ENCODE peak calls at places on chromosome 19, in five cellular contexts. D is gastrocnemius medialis, Z is T-helper 1 cell, A is endothelial cell, Q is NCI-H1105 treated with DMSO at 0.1 percent for 48 hours. X is an unnamed sample.

GRCh38 chr19:33904681-33905080 is 108.0 kb downstream of the KCTD15 start:
- DNase-seq in D (no peak), Z (no peak), A (peak), Q (no peak), X (no peak)

GRCh38 chr19:30006206-30006605 is 64.2 kb downstream of the URI1 start:
- DNase-seq in D (no peak), Z (peak), A (no peak), Q (no peak), X (no peak)

GRCh38 chr19:23509686-23510450 is 114.6 kb upstream of the ZNF91 start:
- DNase-seq in D (no peak), Z (no peak), A (no peak), Q (no peak), X (no peak)

GRCh38 chr19:29603308-29603707 is 2.8 kb upstream of the POP4 start:
- DNase-seq in D (no peak), Z (no peak), A (no peak), Q (no peak), X (no peak)

GRCh38 chr19:46604781-46605355 is 3.7 kb downstream of the CALM3 start:
- DNase-seq in D (no peak), Z (no peak), A (no peak), Q (no peak), X (no peak)

GRCh38 chr19:45767881-45768643 is 990 bp downstream of the SIX5 start:
- DNase-seq in D (peak), Z (peak), A (peak), Q (peak), X (no peak)

GRCh38 chr19:2775556-2776430 is 7.3 kb downstream of the SGTA start:
- DNase-seq in D (peak), Z (peak), A (no peak), Q (no peak), X (peak)

GRCh38 chr19:41427647-41428480 is 690 bp upstream of the B3GNT8 start:
- DNase-seq in D (no peak), Z (peak), A (peak), Q (peak), X (no peak)

GRCh38 chr19:47094557-47095517 is 18.7 kb downstream of the ZC3H4 start:
- DNase-seq in D (no peak), Z (peak), A (no peak), Q (no peak), X (peak)

GRCh38 chr19:14434543-14435319 is 1.6 kb downstream of the PKN1 start:
- DNase-seq in D (peak), Z (no peak), A (no peak), Q (no peak), X (no peak)